ENCODE peak calls at places on chromosomes 12 and 14, in four cellular contexts. O, W, Y and V are unnamed samples.

GRCh38 chr12:67595365-67595764 is 53.2 kb upstream of the DYRK2 start:
- DNase-seq in Y (no peak), O (no peak), W (no peak), V (no peak)

GRCh38 chr12:113186033-113186365 is 478 bp downstream of the RITA1 start:
- DNase-seq in O (no peak), Y (no peak), W (no peak), V (no peak)

GRCh38 chr12:67433393-67434175 is 164.4 kb downstream of the CAND1 start:
- DNase-seq in W (no peak), O (no peak), Y (no peak), V (no peak)

GRCh38 chr12:31669020-31669419 is 9.5 kb downstream of the ETFBKMT start:
- DNase-seq in W (no peak), Y (no peak), O (no peak), V (no peak)

GRCh38 chr12:69042970-69043369 is 110.0 kb upstream of the CPM start:
- DNase-seq in Y (no peak), W (no peak), O (no peak), V (no peak)

GRCh38 chr12:12724421-12725085 is 7.4 kb downstream of the CDKN1B start:
- DNase-seq in O (no peak), W (no peak), Y (no peak), V (no peak)

GRCh38 chr12:112904571-112904970 is 2.2 kb upstream of the OAS1 start:
- DNase-seq in W (no peak), O (no peak), Y (no peak), V (no peak)

GRCh38 chr14:33967138-33967537 is 16.3 kb upstream of the EGLN3 start:
- DNase-seq in W (no peak), Y (no peak), O (no peak), V (no peak)

GRCh38 chr12:34292736-34293625 is 270.7 kb downstream of the ALG10 start:
- DNase-seq in W (no peak), O (no peak), Y (no peak), V (no peak)

GRCh38 chr12:16603265-16603915 is 2.6 kb downstream of the LMO3 start:
- DNase-seq in O (no peak), Y (no peak), W (no peak), V (no peak)

GRCh38 chr14:50082784-50083466 is 33.4 kb downstream of the VCPKMT start:
- DNase-seq in W (peak; percentile 76), Y (no peak), O (peak; percentile 69), V (peak; percentile 80)